ENCODE peak calls at places on chromosomes 6 and 20, in nine cellular contexts. One of them, this sample, is unnamed.

GRCh38 chr6:21887301-21888185 is 294.0 kb downstream of the SOX4 start:
- DNase-seq in mammary epithelial cell: no peak
- DNase-seq in H9: no peak
- DNase-seq in PC-9: no peak
- DNase-seq in hepatocyte: no peak
- DNase-seq in neural progenitor cell: no peak
- DNase-seq in PC-3: peak
- DNase-seq in IMR-90: peak
- DNase-seq in MM.1S: no peak
- DNase-seq in this sample: no peak

GRCh38 chr6:147868493-147869222 is 360.2 kb downstream of the SAMD5 start:
- DNase-seq in mammary epithelial cell: no peak
- DNase-seq in H9: no peak
- DNase-seq in PC-9: no peak
- DNase-seq in hepatocyte: no peak
- DNase-seq in neural progenitor cell: no peak
- DNase-seq in PC-3: peak
- DNase-seq in IMR-90: peak
- DNase-seq in MM.1S: no peak
- DNase-seq in this sample: no peak

GRCh38 chr6:4371207-4371921 is 236.0 kb upstream of the ECI2 start:
- DNase-seq in mammary epithelial cell: no peak
- DNase-seq in H9: no peak
- DNase-seq in PC-9: no peak
- DNase-seq in hepatocyte: no peak
- DNase-seq in neural progenitor cell: no peak
- DNase-seq in PC-3: no peak
- DNase-seq in IMR-90: peak
- DNase-seq in MM.1S: no peak
- DNase-seq in this sample: peak

GRCh38 chr6:15303920-15304291 is 58.0 kb downstream of the JARID2 start:
- DNase-seq in mammary epithelial cell: no peak
- DNase-seq in H9: no peak
- DNase-seq in PC-9: no peak
- DNase-seq in hepatocyte: peak
- DNase-seq in neural progenitor cell: no peak
- DNase-seq in PC-3: no peak
- DNase-seq in IMR-90: no peak
- DNase-seq in MM.1S: no peak
- DNase-seq in this sample: no peak

GRCh38 chr6:151275566-151275965 is 35.8 kb downstream of the AKAP12 start:
- DNase-seq in mammary epithelial cell: no peak
- DNase-seq in H9: no peak
- DNase-seq in PC-9: no peak
- DNase-seq in hepatocyte: no peak
- DNase-seq in neural progenitor cell: no peak
- DNase-seq in PC-3: no peak
- DNase-seq in IMR-90: no peak
- DNase-seq in MM.1S: no peak
- DNase-seq in this sample: no peak

GRCh38 chr20:57323034-57323433 is 6.6 kb upstream of the SPO11 start:
- DNase-seq in mammary epithelial cell: peak
- DNase-seq in H9: peak
- DNase-seq in PC-9: peak
- DNase-seq in hepatocyte: peak
- DNase-seq in neural progenitor cell: peak
- DNase-seq in PC-3: peak
- DNase-seq in IMR-90: no peak
- DNase-seq in MM.1S: no peak
- DNase-seq in this sample: peak

GRCh38 chr6:135002974-135003703 is 51.5 kb downstream of the HBS1L start:
- DNase-seq in mammary epithelial cell: no peak
- DNase-seq in H9: no peak
- DNase-seq in PC-9: no peak
- DNase-seq in hepatocyte: no peak
- DNase-seq in neural progenitor cell: no peak
- DNase-seq in PC-3: no peak
- DNase-seq in IMR-90: no peak
- DNase-seq in MM.1S: peak
- DNase-seq in this sample: no peak

GRCh38 chr6:4668271-4669179 is 107.7 kb upstream of the CDYL start:
- DNase-seq in mammary epithelial cell: peak
- DNase-seq in H9: no peak
- DNase-seq in PC-9: no peak
- DNase-seq in hepatocyte: no peak
- DNase-seq in neural progenitor cell: no peak
- DNase-seq in PC-3: no peak
- DNase-seq in IMR-90: peak
- DNase-seq in MM.1S: no peak
- DNase-seq in this sample: peak

GRCh38 chr6:11241793-11242201 is 9.3 kb upstream of the NEDD9 start:
- DNase-seq in mammary epithelial cell: no peak
- DNase-seq in H9: peak
- DNase-seq in PC-9: no peak
- DNase-seq in hepatocyte: peak
- DNase-seq in neural progenitor cell: peak
- DNase-seq in PC-3: no peak
- DNase-seq in IMR-90: no peak
- DNase-seq in MM.1S: no peak
- DNase-seq in this sample: peak

GRCh38 chr6:45074423-45074822 is 253.7 kb upstream of the RUNX2 start:
- DNase-seq in mammary epithelial cell: peak
- DNase-seq in H9: no peak
- DNase-seq in PC-9: no peak
- DNase-seq in hepatocyte: no peak
- DNase-seq in neural progenitor cell: no peak
- DNase-seq in PC-3: no peak
- DNase-seq in IMR-90: no peak
- DNase-seq in MM.1S: no peak
- DNase-seq in this sample: no peak

GRCh38 chr20:3483784-3484183 is 13.0 kb downstream of the ATRN start:
- DNase-seq in mammary epithelial cell: no peak
- DNase-seq in H9: no peak
- DNase-seq in PC-9: no peak
- DNase-seq in hepatocyte: no peak
- DNase-seq in neural progenitor cell: no peak
- DNase-seq in PC-3: peak
- DNase-seq in IMR-90: peak
- DNase-seq in MM.1S: no peak
- DNase-seq in this sample: peak

GRCh38 chr6:300494-301198 is 8.4 kb downstream of the DUSP22 start:
- DNase-seq in mammary epithelial cell: no peak
- DNase-seq in H9: no peak
- DNase-seq in PC-9: no peak
- DNase-seq in hepatocyte: no peak
- DNase-seq in neural progenitor cell: no peak
- DNase-seq in PC-3: no peak
- DNase-seq in IMR-90: no peak
- DNase-seq in MM.1S: no peak
- DNase-seq in this sample: no peak

GRCh38 chr20:52318601-52319000 is 127.0 kb upstream of the ZFP64 start:
- DNase-seq in mammary epithelial cell: no peak
- DNase-seq in H9: no peak
- DNase-seq in PC-9: no peak
- DNase-seq in hepatocyte: no peak
- DNase-seq in neural progenitor cell: no peak
- DNase-seq in PC-3: no peak
- DNase-seq in IMR-90: no peak
- DNase-seq in MM.1S: no peak
- DNase-seq in this sample: no peak

GRCh38 chr20:63659370-63659769 is 1.3 kb downstream of the RTEL1 start:
- DNase-seq in mammary epithelial cell: peak
- DNase-seq in H9: no peak
- DNase-seq in PC-9: no peak
- DNase-seq in hepatocyte: no peak
- DNase-seq in neural progenitor cell: no peak
- DNase-seq in PC-3: peak
- DNase-seq in IMR-90: no peak
- DNase-seq in MM.1S: no peak
- DNase-seq in this sample: peak

GRCh38 chr6:42193491-42193894 is 1.3 kb downstream of the GUCA1B start:
- DNase-seq in mammary epithelial cell: peak
- DNase-seq in H9: peak
- DNase-seq in PC-9: peak
- DNase-seq in hepatocyte: no peak
- DNase-seq in neural progenitor cell: peak
- DNase-seq in PC-3: peak
- DNase-seq in IMR-90: no peak
- DNase-seq in MM.1S: no peak
- DNase-seq in this sample: peak
- H3K4me2 ChIP-seq in mammary epithelial cell: peak
- H3K4me2 ChIP-seq in H9: peak
- H3K4me2 ChIP-seq in PC-9: peak
- H3K4me2 ChIP-seq in hepatocyte: no peak
- H3K4me2 ChIP-seq in neural progenitor cell: peak
- H3K4me2 ChIP-seq in PC-3: peak
- H3K4me2 ChIP-seq in IMR-90: peak
- H3K4me2 ChIP-seq in MM.1S: no peak
- H3K4me2 ChIP-seq in this sample: peak

DNA sequence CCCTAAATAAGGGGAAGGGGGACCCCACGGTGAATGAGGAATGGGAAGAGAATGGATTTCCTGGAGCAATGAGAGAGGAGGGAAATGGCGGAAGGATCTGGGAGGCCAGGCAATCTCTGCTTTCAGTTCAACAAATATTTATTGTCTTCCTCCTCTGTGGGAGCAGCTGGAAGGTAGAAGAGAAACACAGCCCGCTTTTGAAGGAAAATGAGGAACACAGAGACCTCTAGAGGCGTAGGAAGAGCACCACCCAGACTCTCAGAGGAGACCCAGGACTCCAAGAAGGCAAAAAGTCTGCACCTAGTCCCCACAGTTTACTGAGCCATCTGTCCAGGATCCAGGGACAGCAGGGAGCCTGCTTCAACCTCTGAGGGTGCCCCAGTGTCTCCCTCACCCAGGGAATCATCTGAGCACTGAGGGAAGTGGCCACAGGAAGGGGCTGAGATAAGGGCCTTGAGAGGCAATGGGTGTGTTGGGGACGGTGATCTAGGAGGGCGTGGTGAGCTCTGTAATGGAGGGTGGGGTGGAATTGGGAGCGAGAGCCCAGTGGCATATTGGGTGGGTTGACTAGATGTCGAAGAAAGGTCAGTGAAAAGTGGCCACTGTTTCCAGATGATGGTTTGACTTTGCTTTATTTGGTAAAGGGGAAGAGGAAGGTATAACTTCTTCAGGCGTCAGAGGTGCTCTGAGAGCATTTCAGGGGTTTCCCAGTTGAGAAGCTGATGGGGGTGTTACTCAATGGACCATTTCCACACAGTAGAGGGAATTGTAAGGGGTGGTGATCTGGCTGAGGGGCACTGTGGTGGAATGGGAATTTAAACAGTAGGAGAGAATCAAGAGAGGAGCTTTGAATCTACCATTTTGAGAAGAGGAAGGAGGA is 610 bp downstream of the PSORS1C1 start:
- DNase-seq in mammary epithelial cell: peak
- DNase-seq in H9: no peak
- DNase-seq in PC-9: peak
- DNase-seq in hepatocyte: peak
- DNase-seq in neural progenitor cell: no peak
- DNase-seq in PC-3: peak
- DNase-seq in IMR-90: peak
- DNase-seq in MM.1S: no peak
- DNase-seq in this sample: peak
- H3K4me2 ChIP-seq in mammary epithelial cell: peak
- H3K4me2 ChIP-seq in H9: no peak
- H3K4me2 ChIP-seq in PC-9: peak
- H3K4me2 ChIP-seq in hepatocyte: peak
- H3K4me2 ChIP-seq in neural progenitor cell: no peak
- H3K4me2 ChIP-seq in PC-3: peak
- H3K4me2 ChIP-seq in IMR-90: peak
- H3K4me2 ChIP-seq in MM.1S: no peak
- H3K4me2 ChIP-seq in this sample: peak

GRCh38 chr6:26129656-26130055 is 42.4 kb downstream of the HFE start:
- DNase-seq in mammary epithelial cell: no peak
- DNase-seq in H9: no peak
- DNase-seq in PC-9: no peak
- DNase-seq in hepatocyte: no peak
- DNase-seq in neural progenitor cell: no peak
- DNase-seq in PC-3: no peak
- DNase-seq in IMR-90: peak
- DNase-seq in MM.1S: no peak
- DNase-seq in this sample: no peak

GRCh38 chr6:26130581-26131247 is 43.5 kb downstream of the HFE start:
- DNase-seq in mammary epithelial cell: peak
- DNase-seq in H9: no peak
- DNase-seq in PC-9: no peak
- DNase-seq in hepatocyte: no peak
- DNase-seq in neural progenitor cell: no peak
- DNase-seq in PC-3: peak
- DNase-seq in IMR-90: no peak
- DNase-seq in MM.1S: no peak
- DNase-seq in this sample: no peak

GRCh38 chr6:26133730-26134129 is 46.5 kb downstream of the HFE start:
- DNase-seq in mammary epithelial cell: no peak
- DNase-seq in H9: no peak
- DNase-seq in PC-9: no peak
- DNase-seq in hepatocyte: no peak
- DNase-seq in neural progenitor cell: no peak
- DNase-seq in PC-3: no peak
- DNase-seq in IMR-90: no peak
- DNase-seq in MM.1S: no peak
- DNase-seq in this sample: no peak

GRCh38 chr6:26128013-26128771 is 41.0 kb downstream of the HFE start:
- DNase-seq in mammary epithelial cell: no peak
- DNase-seq in H9: no peak
- DNase-seq in PC-9: no peak
- DNase-seq in hepatocyte: no peak
- DNase-seq in neural progenitor cell: no peak
- DNase-seq in PC-3: no peak
- DNase-seq in IMR-90: no peak
- DNase-seq in MM.1S: no peak
- DNase-seq in this sample: no peak

DNA sequence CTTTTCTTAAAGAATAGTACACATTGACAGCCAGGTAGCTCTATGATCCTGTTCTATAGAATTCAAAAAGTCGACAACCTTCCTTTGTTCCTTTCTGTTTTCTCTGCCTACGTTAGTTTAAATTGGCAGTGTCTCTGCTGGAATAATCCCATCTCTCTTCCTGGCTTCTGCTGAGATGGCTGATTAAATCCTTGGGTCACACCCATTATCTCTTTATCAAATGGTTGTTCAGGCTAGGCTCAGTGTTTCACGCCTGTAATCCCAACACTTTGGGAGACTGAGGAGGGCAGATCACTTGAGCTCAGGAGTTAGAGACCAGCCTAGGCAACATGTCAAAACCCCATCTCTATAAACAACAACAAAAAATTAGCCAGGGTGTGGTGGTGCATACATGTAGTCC is 44.4 kb downstream of the HFE start:
- DNase-seq in mammary epithelial cell: no peak
- DNase-seq in H9: no peak
- DNase-seq in PC-9: no peak
- DNase-seq in hepatocyte: no peak
- DNase-seq in neural progenitor cell: no peak
- DNase-seq in PC-3: no peak
- DNase-seq in IMR-90: no peak
- DNase-seq in MM.1S: no peak
- DNase-seq in this sample: no peak
- H3K4me2 ChIP-seq in mammary epithelial cell: no peak
- H3K4me2 ChIP-seq in H9: no peak
- H3K4me2 ChIP-seq in PC-9: no peak
- H3K4me2 ChIP-seq in hepatocyte: peak
- H3K4me2 ChIP-seq in neural progenitor cell: no peak
- H3K4me2 ChIP-seq in PC-3: no peak
- H3K4me2 ChIP-seq in IMR-90: no peak
- H3K4me2 ChIP-seq in MM.1S: no peak
- H3K4me2 ChIP-seq in this sample: no peak

GRCh38 chr20:31517373-31517772 is 3.1 kb downstream of the HM13 start:
- DNase-seq in mammary epithelial cell: peak
- DNase-seq in H9: peak
- DNase-seq in PC-9: peak
- DNase-seq in hepatocyte: peak
- DNase-seq in neural progenitor cell: peak
- DNase-seq in PC-3: peak
- DNase-seq in IMR-90: peak
- DNase-seq in MM.1S: no peak
- DNase-seq in this sample: peak
- H3K4me2 ChIP-seq in mammary epithelial cell: no peak
- H3K4me2 ChIP-seq in H9: no peak
- H3K4me2 ChIP-seq in PC-9: peak
- H3K4me2 ChIP-seq in hepatocyte: peak
- H3K4me2 ChIP-seq in neural progenitor cell: peak
- H3K4me2 ChIP-seq in PC-3: peak
- H3K4me2 ChIP-seq in IMR-90: peak
- H3K4me2 ChIP-seq in MM.1S: peak
- H3K4me2 ChIP-seq in this sample: peak